ENCODE peak calls at places on chromosomes 5 and 9, in four cellular contexts. N, L, Y and H are unnamed samples. For H3K27me3, the result is how much of the 10 kb centered on the place peaks cover.

GRCh38 chr5:38576442-38576841 is 20.0 kb upstream of the LIFR start:
- DNase-seq in N (no peak), L (no peak), Y (no peak), H (no peak)

GRCh38 chr5:147509710-147510651 is at the start of gene DPYSL3:
- DNase-seq in N (peak), L (no peak), Y (no peak), H (no peak)

GRCh38 chr5:69308046-69308553 is 24.5 kb downstream of the CCDC125 start:
- DNase-seq in N (no peak), L (no peak), Y (no peak), H (no peak)

GRCh38 chr9:121508415-121508814 is 8.8 kb upstream of the GGTA1 start:
- DNase-seq in N (no peak), L (no peak), Y (no peak), H (no peak)

GRCh38 chr5:23583081-23583480 is 75.7 kb downstream of the PRDM9 start:
- DNase-seq in N (no peak), L (no peak), Y (no peak), H (no peak)

GRCh38 chr9:131464354-131465000 is 38.2 kb upstream of the POMT1 start:
- DNase-seq in N (no peak), L (no peak), Y (no peak), H (no peak)

GRCh38 chr9:35729700-35730485 is 2.1 kb downstream of the TLN1 start:
- DNase-seq in N (peak), L (peak), Y (peak), H (no peak)

GRCh38 chr5:176695073-176695472 is 47.8 kb downstream of the TSPAN17 start:
- DNase-seq in N (no peak), L (no peak), Y (no peak), H (no peak)

GRCh38 chr9:126756876-126757415 is 47.9 kb upstream of the ZBTB43 start:
- DNase-seq in N (no peak), L (no peak), Y (no peak), H (no peak)

GRCh38 chr9:98097836-98098235 is 21.2 kb downstream of the TRIM14 start:
- DNase-seq in N (no peak), L (no peak), Y (no peak), H (no peak)

GRCh38 chr5:476102-476813 is 33.3 kb downstream of the EXOC3 start:
- DNase-seq in N (no peak), L (no peak), Y (no peak), H (no peak)

GRCh38 chr5:143116817-143117216 is 286.7 kb downstream of the NR3C1 start:
- DNase-seq in N (no peak), L (no peak), Y (no peak), H (no peak)

GRCh38 chr5:153641183-153641688 is 150.8 kb downstream of the GRIA1 start:
- DNase-seq in N (no peak), L (no peak), Y (no peak), H (no peak)

GRCh38 chr9:34037626-34038025 is 11.1 kb downstream of the UBAP2 start:
- DNase-seq in N (no peak), L (no peak), Y (no peak), H (no peak)

GRCh38 chr5:109873687-109874086 is 184.0 kb downstream of the MAN2A1 start:
- DNase-seq in N (no peak), L (no peak), Y (no peak), H (no peak)

GRCh38 chr9:116497081-116497480 is 190.0 kb upstream of the TRIM32 start:
- DNase-seq in N (no peak), L (peak), Y (no peak), H (no peak)

GRCh38 chr9:108552459-108553040 is 303.2 kb downstream of the ACTL7B start:
- DNase-seq in N (peak), L (peak), Y (no peak), H (no peak)

GRCh38 chr9:116671605-116672004 is 15.5 kb upstream of the TRIM32 start:
- DNase-seq in N (no peak), L (no peak), Y (no peak), H (no peak)

GRCh38 chr9:125142560-125143376 is 560 bp downstream of the SCAI start:
- DNase-seq in N (no peak), L (no peak), Y (no peak), H (no peak)

GRCh38 chr5:74648835-74649286 is 8.3 kb upstream of the ENC1 start:
- DNase-seq in N (no peak), L (peak), Y (peak), H (no peak)

GRCh38 chr5:35852084-35852734 is 4.5 kb upstream of the IL7R start:
- DNase-seq in N (no peak), L (no peak), Y (no peak), H (no peak)

GRCh38 chr5:150058480-150059126 is 27.8 kb downstream of the CSF1R start:
- DNase-seq in N (no peak), L (peak), Y (no peak), H (no peak)

GRCh38 chr5:149546974-149547373 is 4.3 kb downstream of the CSNK1A1 start:
- DNase-seq in N (no peak), L (no peak), Y (no peak), H (no peak)

DNA sequence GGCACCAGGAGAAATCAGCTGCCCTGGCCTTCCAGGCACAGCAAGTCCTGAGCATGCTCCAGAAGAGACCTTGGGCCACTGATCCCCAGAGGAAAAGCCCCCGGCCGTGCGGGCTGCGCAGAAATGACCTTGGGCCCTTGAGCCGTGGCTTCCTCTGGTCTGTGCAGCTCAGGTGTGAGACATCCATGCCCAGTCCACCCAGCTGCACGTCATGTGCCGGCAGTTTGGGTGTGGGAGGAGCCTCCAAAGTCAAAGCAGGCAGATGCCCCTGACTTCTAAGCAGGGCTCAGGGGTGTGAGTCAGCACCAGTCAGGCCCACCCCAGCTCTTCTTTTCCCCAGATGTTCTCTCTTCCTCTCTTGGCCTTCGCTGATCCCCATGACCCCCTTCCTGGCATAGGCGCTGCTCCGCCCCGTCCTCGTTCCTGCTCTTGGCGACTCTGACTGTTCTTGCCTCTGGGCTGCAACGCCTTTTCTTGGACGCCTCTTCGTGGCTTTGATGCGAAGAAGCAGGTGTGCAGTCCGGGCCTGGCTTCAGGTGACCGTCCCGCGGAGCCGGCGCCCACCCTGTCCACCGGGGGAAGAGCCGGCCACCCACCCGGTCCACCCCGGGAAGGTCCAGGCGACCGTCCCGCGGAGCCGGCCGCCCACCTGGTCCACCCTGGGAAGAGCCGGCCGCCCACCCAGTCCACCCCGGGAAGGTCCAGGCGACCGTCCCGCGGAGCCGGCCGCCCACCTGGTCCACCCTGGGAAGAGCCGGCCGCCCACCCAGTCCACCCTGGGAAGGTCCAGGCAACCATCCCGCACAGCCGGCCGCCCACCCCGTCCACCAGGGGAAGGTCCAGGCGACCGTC is 5.9 kb upstream of the QSOX2 start:
- DNase-seq in N (no peak), L (no peak), Y (peak), H (no peak)
- H3K27me3 ChIP-seq in N (under half), L (under half), Y (under half), H (under half)

GRCh38 chr5:106759581-106759980 is 911.2 kb downstream of the EFNA5 start:
- DNase-seq in N (no peak), L (no peak), Y (no peak), H (no peak)
- TF ChIP-seq TCF7L2 in N (no peak), L (no peak), Y (no peak), H (no peak)

GRCh38 chr9:16704489-16705111 is 165.9 kb downstream of the BNC2 start:
- DNase-seq in N (no peak), L (peak), Y (no peak), H (no peak)
- TF ChIP-seq POLR2AphosphoS5 in N (no peak), L (no peak), Y (no peak), H (no peak)

GRCh38 chr9:95584176-95584575 is 67.4 kb upstream of the PTCH1 start:
- DNase-seq in N (no peak), L (no peak), Y (no peak), H (no peak)

GRCh38 chr9:95588724-95589282 is 72.0 kb upstream of the PTCH1 start:
- DNase-seq in N (no peak), L (no peak), Y (peak), H (no peak)

GRCh38 chr9:95587071-95587964 is 70.5 kb upstream of the PTCH1 start:
- DNase-seq in N (no peak), L (no peak), Y (no peak), H (no peak)

GRCh38 chr9:95581900-95582299 is 65.1 kb upstream of the PTCH1 start:
- DNase-seq in N (no peak), L (no peak), Y (no peak), H (no peak)

DNA sequence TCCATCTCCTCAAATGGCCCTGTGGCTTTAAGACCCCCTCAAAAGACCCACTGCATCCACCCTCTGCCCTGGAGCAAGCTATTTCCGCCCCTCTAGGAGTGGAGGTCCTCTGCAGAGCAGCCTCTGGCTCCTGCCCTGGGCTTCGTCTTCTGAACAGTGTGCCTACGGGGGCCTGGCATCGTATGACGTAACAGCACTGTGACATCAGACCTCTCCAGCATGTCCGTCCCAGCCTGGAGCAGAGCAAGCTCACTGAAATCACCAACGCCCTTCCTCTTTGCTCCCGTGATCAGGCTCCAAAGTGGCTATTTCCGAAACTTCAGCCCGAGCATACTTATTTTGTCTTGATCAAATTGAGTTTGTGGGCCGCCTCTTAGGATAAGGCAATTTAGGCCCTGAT is 69.1 kb upstream of the PTCH1 start:
- DNase-seq in N (no peak), L (no peak), Y (no peak), H (no peak)
- H3K27me3 ChIP-seq in N (under half), L (under half), Y (under half), H (under half)

GRCh38 chr9:109705515-109705914 is 74.5 kb upstream of the PALM2AKAP2 start:
- DNase-seq in N (peak), L (no peak), Y (peak), H (peak)
- TF ChIP-seq TCF7L2 in N (no peak), L (no peak), Y (no peak), H (no peak)

GRCh38 chr5:5968981-5969380 is 409.4 kb downstream of the MED10 start:
- DNase-seq in N (no peak), L (no peak), Y (no peak), H (no peak)
- TF ChIP-seq POLR2AphosphoS5 in N (no peak), L (no peak), Y (no peak), H (no peak)

GRCh38 chr5:159226451-159226850 is 17.1 kb upstream of the RNF145 start:
- DNase-seq in N (no peak), L (no peak), Y (peak), H (no peak)
- H3K27me3 ChIP-seq in N (under half), L (under half), Y (under half), H (under half)

DNA sequence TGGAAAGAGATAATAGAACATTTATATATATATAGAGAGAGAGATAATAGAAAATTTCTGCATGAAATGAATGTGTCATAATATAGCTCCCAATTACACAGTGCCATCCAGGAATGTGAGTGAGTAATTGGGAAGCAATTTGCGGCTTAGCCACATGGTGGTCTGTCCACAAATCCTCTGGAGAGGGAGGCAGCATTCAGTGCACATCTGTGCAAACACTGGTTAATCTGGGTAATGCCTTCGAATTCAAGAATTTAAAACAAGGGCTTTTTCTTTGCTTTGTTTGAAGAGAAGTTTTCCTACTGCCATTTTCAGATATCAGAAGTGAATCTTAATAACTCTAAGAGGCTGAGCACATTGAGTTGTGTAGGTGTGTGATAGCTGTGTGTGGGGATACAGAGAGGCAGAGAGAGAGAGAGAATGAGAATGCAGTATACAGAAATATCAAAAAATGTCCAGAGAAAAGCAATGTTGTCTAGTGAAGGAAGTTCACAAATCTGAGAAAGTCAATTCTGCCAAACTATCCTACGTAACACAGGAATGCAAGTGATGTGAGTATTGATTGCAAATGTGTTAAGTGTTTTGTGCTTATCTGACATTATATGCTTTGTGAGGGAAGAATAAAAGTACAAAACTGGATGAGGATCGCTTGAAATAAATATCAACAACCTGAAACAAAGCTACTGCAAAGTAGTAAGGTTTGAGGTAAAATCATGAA is 134.6 kb downstream of the EDIL3 start:
- DNase-seq in N (no peak), L (no peak), Y (no peak), H (no peak)
- TF ChIP-seq TCF7L2 in N (no peak), L (no peak), Y (no peak), H (no peak)

DNA sequence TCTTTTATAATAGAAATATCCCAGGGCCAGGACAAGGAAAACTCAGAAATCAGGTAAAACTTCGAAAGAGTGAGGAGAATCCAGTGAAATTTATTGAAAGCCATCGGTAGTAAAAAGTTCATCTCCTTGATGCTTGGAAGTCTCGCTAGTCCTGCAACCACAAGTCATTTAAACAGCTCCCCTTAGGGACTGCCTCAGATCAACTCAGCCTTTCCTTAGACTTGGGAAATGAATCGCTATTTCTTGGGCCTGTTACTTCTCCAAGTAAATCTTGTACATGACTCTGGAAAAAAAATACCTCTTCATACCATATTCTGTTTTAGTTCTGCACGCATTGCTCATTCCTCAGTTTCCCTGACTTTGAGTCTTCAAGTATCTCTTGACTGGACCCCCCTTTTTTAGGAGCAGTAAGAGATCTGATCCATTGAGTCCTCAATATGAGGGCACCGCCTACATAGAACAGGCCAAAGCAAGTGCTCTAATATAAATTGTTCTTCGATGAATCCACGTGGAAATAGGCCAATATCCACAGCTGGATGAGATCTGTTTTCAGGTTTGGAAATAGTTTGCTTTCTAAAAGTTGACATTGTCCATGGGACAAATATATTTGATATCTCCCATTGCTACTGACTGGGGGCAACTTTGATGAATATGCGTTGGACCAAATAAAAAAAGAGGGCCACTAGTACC is 114.2 kb downstream of the PRDM6 start:
- DNase-seq in N (no peak), L (no peak), Y (no peak), H (no peak)
- TF ChIP-seq POLR2AphosphoS5 in N (no peak), L (no peak), Y (no peak), H (no peak)